ENCODE peak calls at places on chromosomes 5 and 9, in five cellular contexts. One of them, this sample, is unnamed.

GRCh38 chr5:146660381-146660960 is 144.5 kb upstream of the GPR151 start:
- DNase-seq in HepG2: no peak
- DNase-seq in NT2/D1: no peak
- DNase-seq in H1: no peak
- DNase-seq in GM12878: no peak
- DNase-seq in this sample: no peak

GRCh38 chr5:135308752-135309151 is 90.3 kb downstream of the MACROH2A1 start:
- DNase-seq in HepG2: peak; percentile 78
- DNase-seq in NT2/D1: no peak
- DNase-seq in H1: no peak
- DNase-seq in GM12878: no peak
- DNase-seq in this sample: no peak

GRCh38 chr5:177389368-177390169 is 5.3 kb downstream of the SLC34A1 start:
- DNase-seq in HepG2: peak; percentile 21
- DNase-seq in NT2/D1: no peak
- DNase-seq in H1: no peak
- DNase-seq in GM12878: peak; percentile 71
- DNase-seq in this sample: no peak

GRCh38 chr5:109080896-109081295 is 328.9 kb downstream of the PJA2 start:
- DNase-seq in HepG2: peak; percentile 30
- DNase-seq in NT2/D1: no peak
- DNase-seq in H1: no peak
- DNase-seq in GM12878: no peak
- DNase-seq in this sample: no peak

GRCh38 chr9:137757613-137758029 is 120.0 kb upstream of the CACNA1B start:
- DNase-seq in HepG2: no peak
- DNase-seq in NT2/D1: no peak
- DNase-seq in H1: no peak
- DNase-seq in GM12878: peak; percentile 69
- DNase-seq in this sample: no peak

GRCh38 chr9:65405253-65405652 is 120.2 kb upstream of the FOXD4L5 start:
- DNase-seq in HepG2: no peak
- DNase-seq in NT2/D1: no peak
- DNase-seq in H1: no peak
- DNase-seq in GM12878: no peak
- DNase-seq in this sample: no peak

GRCh38 chr5:97164846-97165245 is 18.2 kb downstream of the RIOK2 start:
- DNase-seq in HepG2: no peak
- DNase-seq in NT2/D1: no peak
- DNase-seq in H1: no peak
- DNase-seq in GM12878: no peak
- DNase-seq in this sample: no peak

GRCh38 chr9:93673844-93674334 is 97.5 kb downstream of the PHF2 start:
- DNase-seq in HepG2: no peak
- DNase-seq in NT2/D1: no peak
- DNase-seq in H1: no peak
- DNase-seq in GM12878: no peak
- DNase-seq in this sample: no peak

GRCh38 chr5:127400524-127400923 is 109.9 kb downstream of the MEGF10 start:
- DNase-seq in HepG2: no peak
- DNase-seq in NT2/D1: no peak
- DNase-seq in H1: no peak
- DNase-seq in GM12878: no peak
- DNase-seq in this sample: no peak

GRCh38 chr5:155514105-155514563 is 500.6 kb downstream of the KIF4B start:
- DNase-seq in HepG2: peak; percentile 94
- DNase-seq in NT2/D1: no peak
- DNase-seq in H1: no peak
- DNase-seq in GM12878: no peak
- DNase-seq in this sample: no peak
- TF ChIP-seq SUZ12 in HepG2: no peak
- TF ChIP-seq SUZ12 in NT2/D1: no peak
- TF ChIP-seq SUZ12 in H1: no peak
- TF ChIP-seq SUZ12 in GM12878: no peak
- TF ChIP-seq SUZ12 in this sample: no peak

DNA sequence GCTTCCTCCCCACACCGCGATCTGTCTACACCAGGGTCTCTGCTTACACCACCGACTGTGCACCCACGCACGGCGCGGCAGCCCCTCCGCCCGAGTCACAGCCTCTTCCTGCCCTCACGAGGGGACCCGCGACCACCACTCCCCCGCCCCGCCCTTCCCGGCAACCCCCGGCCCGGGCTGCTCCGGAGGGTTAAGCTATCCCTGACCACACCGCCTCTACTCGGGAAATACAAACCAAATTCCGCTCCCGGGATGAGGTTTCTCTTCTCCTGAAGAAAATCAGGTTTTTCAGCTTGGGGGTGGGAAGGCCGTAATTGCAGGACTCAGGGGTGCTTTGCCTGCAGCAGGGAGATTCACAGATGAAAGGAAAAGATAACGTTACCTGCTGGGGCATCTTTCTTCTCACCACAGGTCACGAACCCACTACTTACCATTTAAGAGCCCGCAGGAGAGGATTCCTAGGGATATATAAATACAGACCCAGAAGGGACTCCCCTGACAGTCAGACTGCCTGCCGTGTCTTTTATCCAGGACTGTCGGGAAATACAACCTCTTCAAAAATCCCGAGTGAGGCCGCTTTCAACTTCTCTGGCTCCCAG is 63.5 kb downstream of the ROR2 start:
- DNase-seq in HepG2: no peak
- DNase-seq in NT2/D1: peak; percentile 50
- DNase-seq in H1: peak; percentile 72
- DNase-seq in GM12878: no peak
- DNase-seq in this sample: no peak
- TF ChIP-seq SUZ12 in HepG2: no peak
- TF ChIP-seq SUZ12 in NT2/D1: no peak
- TF ChIP-seq SUZ12 in H1: no peak
- TF ChIP-seq SUZ12 in GM12878: no peak
- TF ChIP-seq SUZ12 in this sample: no peak

GRCh38 chr9:121463026-121463827 is 36.4 kb downstream of the GGTA1 start:
- DNase-seq in HepG2: peak; percentile 4
- DNase-seq in NT2/D1: peak; percentile 39
- DNase-seq in H1: peak; percentile 87
- DNase-seq in GM12878: no peak
- DNase-seq in this sample: peak; percentile 73
- TF ChIP-seq SUZ12 in HepG2: no peak
- TF ChIP-seq SUZ12 in NT2/D1: no peak
- TF ChIP-seq SUZ12 in H1: no peak
- TF ChIP-seq SUZ12 in GM12878: no peak
- TF ChIP-seq SUZ12 in this sample: no peak

GRCh38 chr5:155044591-155044990 is 31.0 kb downstream of the KIF4B start:
- DNase-seq in HepG2: no peak
- DNase-seq in NT2/D1: no peak
- DNase-seq in H1: peak; percentile 22
- DNase-seq in GM12878: no peak
- DNase-seq in this sample: no peak
- TF ChIP-seq SUZ12 in HepG2: no peak
- TF ChIP-seq SUZ12 in NT2/D1: no peak
- TF ChIP-seq SUZ12 in H1: no peak
- TF ChIP-seq SUZ12 in GM12878: no peak
- TF ChIP-seq SUZ12 in this sample: no peak

DNA sequence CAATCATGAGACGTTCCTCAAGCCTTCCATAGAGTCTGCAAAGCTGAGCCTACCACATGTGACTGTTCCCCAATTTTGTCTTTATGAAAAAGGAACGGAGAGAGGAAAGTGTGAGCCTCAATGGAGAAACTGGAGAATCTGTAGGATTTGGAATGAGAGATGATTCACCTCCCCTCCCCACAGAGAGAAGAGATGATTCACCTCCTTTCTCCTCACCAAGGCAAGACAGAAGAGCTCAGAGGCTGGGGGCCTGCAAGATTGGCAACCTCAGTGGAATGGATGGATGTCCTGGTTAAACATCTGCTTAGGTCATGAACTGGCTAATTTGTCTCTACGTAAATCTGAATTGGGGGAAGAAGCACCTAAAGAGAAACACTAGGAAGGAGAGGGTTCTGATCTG is 17.0 kb upstream of the MOCS2 start:
- DNase-seq in HepG2: no peak
- DNase-seq in NT2/D1: no peak
- DNase-seq in H1: no peak
- DNase-seq in GM12878: no peak
- DNase-seq in this sample: no peak
- TF ChIP-seq SUZ12 in HepG2: no peak
- TF ChIP-seq SUZ12 in NT2/D1: no peak
- TF ChIP-seq SUZ12 in H1: no peak
- TF ChIP-seq SUZ12 in GM12878: no peak
- TF ChIP-seq SUZ12 in this sample: no peak

DNA sequence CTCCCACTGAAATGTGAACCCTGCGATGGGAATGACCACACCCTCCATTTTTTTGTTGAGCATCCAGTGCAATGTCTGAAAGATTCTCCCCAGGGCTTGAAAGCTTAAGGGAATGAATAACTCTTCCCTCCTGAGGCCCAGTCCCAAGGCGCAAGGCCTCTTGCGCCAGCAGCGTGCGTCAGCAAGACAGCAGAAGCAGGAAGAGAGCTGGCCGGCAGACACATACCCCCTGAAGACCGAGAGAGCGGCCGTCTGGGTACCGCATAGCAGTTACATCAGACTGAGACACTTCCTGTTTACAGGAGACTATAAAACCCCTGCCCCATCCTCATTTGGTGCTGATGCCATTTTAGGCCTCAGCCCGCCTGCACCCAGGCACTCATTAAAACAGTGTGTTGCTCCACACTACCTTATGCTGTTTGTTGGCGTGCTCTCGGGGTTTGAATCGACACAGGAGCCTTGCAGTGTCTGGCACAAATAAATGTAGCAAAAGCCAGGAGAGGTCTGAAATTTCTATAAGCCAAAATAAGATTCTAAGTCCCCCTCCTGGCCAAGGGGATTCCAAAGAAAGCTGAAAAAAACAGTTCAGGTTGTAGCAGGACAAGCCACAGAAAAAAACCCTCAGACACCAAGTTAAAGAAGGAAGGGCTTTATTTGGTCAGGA is 62.2 kb downstream of the GDNF start:
- DNase-seq in HepG2: no peak
- DNase-seq in NT2/D1: no peak
- DNase-seq in H1: no peak
- DNase-seq in GM12878: no peak
- DNase-seq in this sample: no peak
- TF ChIP-seq SUZ12 in HepG2: no peak
- TF ChIP-seq SUZ12 in NT2/D1: no peak
- TF ChIP-seq SUZ12 in H1: no peak
- TF ChIP-seq SUZ12 in GM12878: no peak
- TF ChIP-seq SUZ12 in this sample: no peak

GRCh38 chr9:121138973-121139372 is 62.7 kb downstream of the RAB14 start:
- DNase-seq in HepG2: no peak
- DNase-seq in NT2/D1: no peak
- DNase-seq in H1: no peak
- DNase-seq in GM12878: no peak
- DNase-seq in this sample: no peak

GRCh38 chr9:121138561-121138960 is 63.1 kb downstream of the RAB14 start:
- DNase-seq in HepG2: no peak
- DNase-seq in NT2/D1: no peak
- DNase-seq in H1: no peak
- DNase-seq in GM12878: no peak
- DNase-seq in this sample: no peak

GRCh38 chr9:121135642-121136041 is 60.9 kb downstream of the CNTRL start:
- DNase-seq in HepG2: no peak
- DNase-seq in NT2/D1: peak; percentile 15
- DNase-seq in H1: no peak
- DNase-seq in GM12878: no peak
- DNase-seq in this sample: no peak

GRCh38 chr9:121133104-121133816 is 58.5 kb downstream of the CNTRL start:
- DNase-seq in HepG2: peak; percentile 77
- DNase-seq in NT2/D1: peak; percentile 36
- DNase-seq in H1: peak; percentile 65
- DNase-seq in GM12878: no peak
- DNase-seq in this sample: no peak
- TF ChIP-seq SUZ12 in HepG2: no peak
- TF ChIP-seq SUZ12 in NT2/D1: no peak
- TF ChIP-seq SUZ12 in H1: no peak
- TF ChIP-seq SUZ12 in GM12878: no peak
- TF ChIP-seq SUZ12 in this sample: no peak

DNA sequence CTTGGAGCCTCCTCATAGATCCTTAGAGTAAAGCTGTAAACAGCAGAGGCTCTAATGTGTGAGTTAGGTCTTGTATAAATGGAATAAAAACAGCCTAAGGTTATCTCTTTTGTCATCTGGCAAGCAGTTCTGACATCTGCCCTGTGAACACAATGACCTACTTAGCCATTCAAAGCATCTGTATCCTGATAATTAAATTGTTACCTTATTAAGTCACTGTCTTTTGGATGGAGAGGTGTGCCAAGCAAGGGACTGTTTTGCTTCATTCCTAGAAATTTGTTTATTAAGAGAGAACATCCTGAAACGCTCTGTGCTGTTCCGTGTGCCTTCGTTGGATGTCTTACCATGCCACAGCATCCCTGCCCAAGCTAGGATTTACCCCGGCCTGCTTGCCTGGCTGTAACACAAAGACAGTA is 1.5 kb downstream of the LSM11 start:
- DNase-seq in HepG2: no peak
- DNase-seq in NT2/D1: no peak
- DNase-seq in H1: no peak
- DNase-seq in GM12878: no peak
- DNase-seq in this sample: no peak
- TF ChIP-seq SUZ12 in HepG2: no peak
- TF ChIP-seq SUZ12 in NT2/D1: no peak
- TF ChIP-seq SUZ12 in H1: no peak
- TF ChIP-seq SUZ12 in GM12878: no peak
- TF ChIP-seq SUZ12 in this sample: no peak

GRCh38 chr5:142883025-142883424 is 112.8 kb downstream of the ARHGAP26 start:
- DNase-seq in HepG2: no peak
- DNase-seq in NT2/D1: no peak
- DNase-seq in H1: no peak
- DNase-seq in GM12878: no peak
- DNase-seq in this sample: no peak
- TF ChIP-seq SUZ12 in HepG2: no peak
- TF ChIP-seq SUZ12 in NT2/D1: no peak
- TF ChIP-seq SUZ12 in H1: no peak
- TF ChIP-seq SUZ12 in GM12878: no peak
- TF ChIP-seq SUZ12 in this sample: no peak